ENCODE peak calls at places on chromosomes 3 and 15, in seven cellular contexts. D is fibroblast of lung; U is activated effector memory CD4-positive, alpha-beta T cell treated with Interleukin-2 at 50 U/mL for 16 hours; N is GM04503; C is GM12878; S is uterus; G is stimulated activated CD8-positive, alpha-beta memory T cell treated with anti-CD3 and anti-CD28 coated beads, Interleukin-4, amount 100 ng/mL, for 48 hours. T is an unnamed sample.

GRCh38 chr3:37308247-37308646 is 133.9 kb upstream of the LRRFIP2 start:
- DNase-seq in D (peak), U (no peak), N (no peak), C (no peak), S (no peak), G (no peak), T (peak)

GRCh38 chr3:8657804-8658311 is 13.3 kb upstream of the SSUH2 start:
- DNase-seq in D (no peak), U (no peak), N (no peak), C (no peak), S (no peak), G (no peak), T (no peak)

GRCh38 chr3:151169700-151170224 is 33.3 kb downstream of the GPR171 start:
- DNase-seq in D (no peak), U (no peak), N (no peak), C (no peak), S (no peak), G (peak), T (peak)

GRCh38 chr15:39553947-39554731 is 26.7 kb upstream of the THBS1 start:
- DNase-seq in D (no peak), U (no peak), N (no peak), C (peak), S (no peak), G (no peak), T (no peak)

GRCh38 chr3:183278479-183279088 is 25.5 kb downstream of the B3GNT5 start:
- DNase-seq in D (no peak), U (no peak), N (no peak), C (no peak), S (no peak), G (no peak), T (no peak)

GRCh38 chr3:23826382-23827061 is 20.8 kb downstream of the UBE2E1 start:
- DNase-seq in D (no peak), U (no peak), N (no peak), C (no peak), S (peak), G (no peak), T (no peak)

GRCh38 chr3:111725706-111726105 is 130.6 kb upstream of the ZBED2 start:
- DNase-seq in D (peak), U (no peak), N (no peak), C (no peak), S (no peak), G (no peak), T (no peak)

GRCh38 chr3:154758109-154758868 is 321.8 kb upstream of the MME start:
- DNase-seq in D (peak), U (no peak), N (no peak), C (no peak), S (no peak), G (no peak), T (peak)

GRCh38 chr3:115581347-115582135 is 41.8 kb upstream of the GAP43 start:
- DNase-seq in D (peak), U (no peak), N (no peak), C (no peak), S (no peak), G (peak), T (no peak)

GRCh38 chr3:114079761-114080160 is 23.2 kb downstream of the QTRT2 start:
- DNase-seq in D (peak), U (no peak), N (no peak), C (no peak), S (no peak), G (no peak), T (no peak)

GRCh38 chr15:77821188-77821958 is 188.7 kb upstream of the LINGO1 start:
- DNase-seq in D (peak), U (no peak), N (no peak), C (no peak), S (no peak), G (peak), T (peak)

GRCh38 chr3:168511428-168512014 is 415.8 kb upstream of the GOLIM4 start:
- DNase-seq in D (peak), U (no peak), N (no peak), C (no peak), S (no peak), G (no peak), T (no peak)